ENCODE peak calls at places on chromosomes 11 and 22, in four cellular contexts. Y, M, N and P are unnamed samples.

GRCh38 chr11:29937526-29937925 is 79.3 kb downstream of the KCNA4 start:
- DNase-seq in Y (no peak), M (no peak), N (no peak), P (no peak)

GRCh38 chr11:92627615-92628201 is 341.7 kb upstream of the MTNR1B start:
- DNase-seq in Y (no peak), M (no peak), N (peak), P (no peak)

GRCh38 chr22:46102752-46103151 is 47.6 kb upstream of the PPARA start:
- DNase-seq in Y (no peak), M (no peak), N (no peak), P (no peak)

GRCh38 chr11:124758355-124759267 is 3.5 kb downstream of the ESAM start:
- DNase-seq in Y (peak), M (peak), N (no peak), P (peak)

GRCh38 chr11:876550-876949 is 33.9 kb downstream of the TSPAN4 start:
- DNase-seq in Y (no peak), M (peak), N (no peak), P (no peak)

GRCh38 chr11:19978668-19979518 is 181.4 kb downstream of the DBX1 start:
- DNase-seq in Y (no peak), M (no peak), N (peak), P (no peak)

GRCh38 chr11:225734-226453 is 10.2 kb downstream of the SIRT3 start:
- DNase-seq in Y (no peak), M (no peak), N (no peak), P (no peak)

GRCh38 chr22:39175127-39176066 is 22.9 kb upstream of the CBX7 start:
- DNase-seq in Y (no peak), M (no peak), N (no peak), P (no peak)

GRCh38 chr11:22415481-22415880 is 77.3 kb downstream of the SLC17A6 start:
- DNase-seq in Y (no peak), M (no peak), N (peak), P (no peak)

GRCh38 chr11:111878385-111878765 is 590 bp downstream of the FDXACB1 start:
- DNase-seq in Y (no peak), M (no peak), N (no peak), P (no peak)

GRCh38 chr11:32312865-32313403 is 122.4 kb downstream of the WT1 start:
- DNase-seq in Y (peak), M (no peak), N (no peak), P (no peak)

GRCh38 chr11:8097926-8098325 is 16.9 kb downstream of the TUB start:
- DNase-seq in Y (no peak), M (no peak), N (no peak), P (no peak)

GRCh38 chr11:132770802-132771545 is 761.3 kb downstream of the OPCML start:
- DNase-seq in Y (no peak), M (no peak), N (no peak), P (no peak)